ENCODE peak calls at places on chromosome 14, in six cellular contexts. H, S, L, M, B and O are unnamed samples.

GRCh38 chr14:24259282-24260025 is 3.5 kb downstream of the TGM1 start:
- DNase-seq in M (no peak), B (no peak), H (no peak), S (no peak), L (no peak), O (no peak)

GRCh38 chr14:22865424-22866215 is 5.9 kb upstream of the LRP10 start:
- DNase-seq in B (no peak), H (no peak), M (no peak), S (no peak), L (peak), O (no peak)

GRCh38 chr14:20632831-20633771 is 8.4 kb downstream of the OR6S1 start:
- DNase-seq in L (peak), S (peak), B (peak), H (no peak), M (no peak), O (peak)

GRCh38 chr14:90495357-90496276 is 98.8 kb downstream of the CALM1 start:
- DNase-seq in H (no peak), B (no peak), S (peak), L (peak), M (peak), O (peak)

GRCh38 chr14:101708853-101709532 is 52.5 kb upstream of the PPP2R5C start:
- DNase-seq in S (no peak), H (no peak), L (no peak), M (peak), B (no peak), O (no peak)

GRCh38 chr14:54815016-54815415 is 87.6 kb downstream of the GCH1 start:
- DNase-seq in L (no peak), H (no peak), M (no peak), S (no peak), B (no peak), O (no peak)

GRCh38 chr14:72588521-72588920 is 305.4 kb downstream of the DPF3 start:
- DNase-seq in S (no peak), M (no peak), H (no peak), L (no peak), B (no peak), O (peak)

GRCh38 chr14:81211844-81212243 is 8.9 kb downstream of the GTF2A1 start:
- DNase-seq in S (no peak), L (peak), H (no peak), M (no peak), B (no peak), O (no peak)

GRCh38 chr14:96105089-96105920 is 66.1 kb downstream of the C14orf132 start:
- DNase-seq in H (no peak), M (peak), L (no peak), S (no peak), B (no peak), O (no peak)

GRCh38 chr14:63318835-63319234 is at the start of gene GPHB5:
- DNase-seq in L (no peak), B (no peak), S (no peak), H (no peak), M (no peak), O (no peak)
- TF ChIP-seq CTCF in L (no peak), B (no peak), S (no peak), H (no peak), M (no peak), O (no peak)

GRCh38 chr14:35229495-35230089 is 62.6 kb upstream of the PSMA6 start:
- DNase-seq in S (peak), H (no peak), M (no peak), L (no peak), B (no peak), O (peak)
- TF ChIP-seq CTCF in S (peak), H (peak), M (no peak), L (peak), B (peak), O (peak)

GRCh38 chr14:36238666-36239363 is 62.3 kb upstream of the PTCSC3 start:
- DNase-seq in B (no peak), H (no peak), S (no peak), L (peak), M (no peak), O (no peak)

GRCh38 chr14:36245223-36245622 is 68.7 kb upstream of the PTCSC3 start:
- DNase-seq in S (no peak), H (no peak), L (no peak), B (no peak), M (no peak), O (no peak)

GRCh38 chr14:36243183-36243582 is 66.7 kb upstream of the PTCSC3 start:
- DNase-seq in B (no peak), H (no peak), M (no peak), S (no peak), L (no peak), O (no peak)

GRCh38 chr14:36241183-36241582 is 64.7 kb upstream of the PTCSC3 start:
- DNase-seq in H (no peak), L (no peak), S (no peak), B (no peak), M (no peak), O (no peak)
- TF ChIP-seq CTCF in H (no peak), L (no peak), S (no peak), B (peak), M (no peak), O (no peak)

DNA sequence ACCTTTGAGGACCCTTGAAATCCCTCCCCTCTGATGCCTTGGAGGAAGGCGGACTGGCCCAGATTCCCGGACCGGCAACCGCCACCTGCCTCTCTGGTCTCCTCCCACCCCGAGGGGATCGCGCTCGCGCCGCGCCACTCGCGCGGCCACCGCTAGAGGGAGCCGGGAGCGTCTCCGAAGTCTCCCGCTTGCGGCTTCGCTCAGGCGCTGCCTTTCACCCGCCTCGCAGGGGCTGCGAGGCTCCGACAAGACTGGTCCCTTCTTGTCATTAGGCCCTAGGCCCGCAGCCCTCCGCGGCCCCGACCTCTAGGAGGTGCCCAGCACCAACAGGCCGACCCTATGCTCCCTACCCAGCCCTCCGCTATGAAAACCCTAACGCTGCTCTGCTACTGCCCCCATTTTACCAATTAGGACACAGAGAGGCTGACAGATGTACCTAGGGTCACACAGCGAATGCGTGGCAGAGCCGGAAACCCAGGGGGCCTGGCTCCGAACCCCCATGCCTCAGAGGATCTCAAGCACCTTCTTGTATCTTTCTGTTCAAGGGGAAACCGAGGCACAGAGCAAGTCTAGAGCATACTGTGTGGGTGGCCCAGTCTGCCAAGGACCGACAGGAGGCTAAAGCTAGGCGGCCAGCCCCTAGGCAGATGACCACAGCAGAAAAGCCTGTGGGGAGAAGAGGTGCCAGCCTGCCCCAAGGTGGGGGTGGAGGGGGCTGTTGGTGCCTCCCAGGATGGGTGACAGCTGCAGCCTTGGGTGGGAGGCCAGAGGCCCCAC is 21.4 kb upstream of the VSX2 start:
- DNase-seq in H (peak), B (peak), L (peak), M (peak), S (peak), O (peak)
- TF ChIP-seq CTCF in H (peak), B (peak), L (peak), M (peak), S (peak), O (peak)